ENCODE peak calls at places on chromosomes 11 and 22, in seven cellular contexts. G, T, S, E, O, P and M are unnamed samples.
A peak's percentile ranks its signal among the peaks of the same experiment; 100 is the strongest.

GRCh38 chr22:46338636-46339035 is 3.1 kb downstream of the TRMU start:
- DNase-seq in T (no peak), S (no peak), E (no peak), P (no peak), G (no peak), O (no peak), M (no peak)

GRCh38 chr11:11220786-11221185 is 132.3 kb downstream of the CSNK2A3 start:
- DNase-seq in E (no peak), P (no peak), T (no peak), S (no peak), O (no peak), G (no peak), M (no peak)

GRCh38 chr11:126378763-126379162 is 23.3 kb downstream of the ST3GAL4 start:
- DNase-seq in P (no peak), G (no peak), O (no peak), E (no peak), S (no peak), T (no peak), M (no peak)

GRCh38 chr11:70517996-70518907 is 119.9 kb downstream of the CTTN start:
- DNase-seq in T (no peak), P (no peak), G (peak; percentile 56), E (no peak), S (no peak), O (no peak), M (peak; percentile 53)

GRCh38 chr11:61685611-61685955 is 5.4 kb downstream of the DAGLA start:
- DNase-seq in E (no peak), T (no peak), S (no peak), O (no peak), P (no peak), G (no peak), M (no peak)

GRCh38 chr22:20438678-20439492 is 1.3 kb upstream of the SCARF2 start:
- DNase-seq in S (no peak), T (no peak), G (no peak), O (peak; percentile 17), E (no peak), P (peak; percentile 42), M (no peak)

GRCh38 chr11:16825091-16825490 is 86.6 kb downstream of the C11orf58 start:
- DNase-seq in P (peak; percentile 61), O (no peak), E (no peak), G (no peak), T (no peak), S (no peak), M (no peak)

GRCh38 chr11:33402066-33402465 is 144.9 kb downstream of the HIPK3 start:
- DNase-seq in S (no peak), O (no peak), P (no peak), E (no peak), G (no peak), T (no peak), M (no peak)

GRCh38 chr11:78666675-78667129 is 92.0 kb upstream of the NARS2 start:
- DNase-seq in O (no peak), G (no peak), S (no peak), E (no peak), P (no peak), T (no peak), M (no peak)

GRCh38 chr22:22060200-22061084 is 77.9 kb upstream of the TOP3B start:
- DNase-seq in S (no peak), T (peak; percentile 39), P (peak; percentile 82), O (peak; percentile 44), E (peak; percentile 53), G (peak; percentile 58), M (no peak)

GRCh38 chr11:31656051-31656450 is 146.5 kb downstream of the ELP4 start:
- DNase-seq in S (no peak), P (no peak), O (peak; percentile 23), E (no peak), G (peak; percentile 37), T (no peak), M (peak; percentile 16)

GRCh38 chr22:28279888-28280287 is 360.8 kb upstream of the PITPNB start:
- DNase-seq in P (no peak), S (no peak), T (no peak), O (no peak), E (no peak), G (no peak), M (no peak)

GRCh38 chr22:35622132-35622913 is 5.2 kb upstream of the MB start:
- DNase-seq in T (no peak), O (peak; percentile 75), P (peak; percentile 66), E (no peak), S (no peak), G (peak; percentile 92), M (no peak)

GRCh38 chr11:123430736-123431356 is 777 bp downstream of the GRAMD1B start:
- DNase-seq in O (peak; percentile 72), S (peak; percentile 55), E (peak; percentile 41), G (peak; percentile 72), T (peak; percentile 29), P (peak; percentile 70), M (no peak)

GRCh38 chr11:71423181-71423790 is 24.9 kb downstream of the DHCR7 start:
- DNase-seq in O (no peak), E (no peak), G (peak; percentile 46), S (no peak), P (no peak), T (no peak), M (no peak)

GRCh38 chr22:39839198-39839597 is 54.4 kb downstream of the ENTHD1 start:
- DNase-seq in P (no peak), G (no peak), O (no peak), S (no peak), E (no peak), T (no peak), M (no peak)

GRCh38 chr22:44486538-44486937 is 11.5 kb downstream of the RTL6 start:
- DNase-seq in T (no peak), G (no peak), O (peak; percentile 32), S (no peak), P (no peak), E (no peak), M (no peak)

GRCh38 chr11:66219846-66220565 is 48.4 kb upstream of the RAB1B start:
- DNase-seq in S (no peak), E (no peak), P (no peak), T (no peak), G (no peak), O (no peak), M (no peak)

GRCh38 chr22:39183991-39184585 is 31.6 kb upstream of the CBX7 start:
- DNase-seq in G (peak; percentile 3), E (no peak), S (no peak), P (no peak), O (peak; percentile 29), T (no peak), M (no peak)

GRCh38 chr11:100719362-100719761 is 32.3 kb downstream of the ARHGAP42 start:
- DNase-seq in E (no peak), O (peak; percentile 49), T (no peak), S (no peak), G (peak; percentile 55), P (peak; percentile 57), M (peak; percentile 16)

GRCh38 chr11:10897150-10897549 is 39.3 kb upstream of the ZBED5 start:
- DNase-seq in O (no peak), P (no peak), G (no peak), S (no peak), T (no peak), E (no peak), M (no peak)

GRCh38 chr11:76648061-76648460 is 22.5 kb downstream of the LRRC32 start:
- DNase-seq in E (no peak), P (no peak), G (no peak), O (no peak), S (no peak), T (no peak), M (no peak)

GRCh38 chr11:17778956-17779860 is 44.6 kb downstream of the KCNC1 start:
- DNase-seq in E (no peak), T (no peak), P (no peak), G (no peak), O (no peak), S (no peak), M (no peak)

GRCh38 chr22:49728566-49729271 is 99.0 kb downstream of the BRD1 start:
- DNase-seq in T (no peak), O (no peak), G (no peak), S (no peak), E (no peak), P (no peak), M (no peak)
- H3K27ac ChIP-seq in T (no peak overlapping the region), O (no peak overlapping the region), G (no peak overlapping the region), S (no peak overlapping the region), E (no peak overlapping the region), P (no peak overlapping the region), M (no peak overlapping the region)

DNA sequence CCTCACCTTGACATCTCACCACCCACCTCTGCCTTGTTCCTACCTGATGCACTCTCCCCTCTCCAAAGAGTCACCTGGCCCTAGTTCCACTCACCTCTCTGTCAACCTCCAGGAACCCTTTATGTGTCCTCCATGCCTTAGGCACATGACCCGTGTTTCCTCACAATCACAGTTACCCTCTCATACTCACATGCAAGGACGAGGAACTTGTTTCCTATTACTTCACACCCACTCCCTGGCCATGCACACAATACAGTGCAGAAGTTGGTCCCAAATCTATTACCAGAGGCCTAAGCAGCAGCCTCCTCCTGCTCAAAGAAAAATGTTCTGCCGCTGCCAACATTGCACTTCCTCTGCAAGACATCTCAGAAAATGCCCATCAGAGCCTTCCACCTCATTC is 63.7 kb downstream of the KCNJ1 start:
- DNase-seq in G (no peak), S (no peak), O (no peak), E (no peak), P (no peak), T (no peak), M (no peak)
- H3K27ac ChIP-seq in G (no peak overlapping the region), S (no peak overlapping the region), O (no peak overlapping the region), E (no peak overlapping the region), P (no peak overlapping the region), T (no peak overlapping the region), M (no peak overlapping the region)

DNA sequence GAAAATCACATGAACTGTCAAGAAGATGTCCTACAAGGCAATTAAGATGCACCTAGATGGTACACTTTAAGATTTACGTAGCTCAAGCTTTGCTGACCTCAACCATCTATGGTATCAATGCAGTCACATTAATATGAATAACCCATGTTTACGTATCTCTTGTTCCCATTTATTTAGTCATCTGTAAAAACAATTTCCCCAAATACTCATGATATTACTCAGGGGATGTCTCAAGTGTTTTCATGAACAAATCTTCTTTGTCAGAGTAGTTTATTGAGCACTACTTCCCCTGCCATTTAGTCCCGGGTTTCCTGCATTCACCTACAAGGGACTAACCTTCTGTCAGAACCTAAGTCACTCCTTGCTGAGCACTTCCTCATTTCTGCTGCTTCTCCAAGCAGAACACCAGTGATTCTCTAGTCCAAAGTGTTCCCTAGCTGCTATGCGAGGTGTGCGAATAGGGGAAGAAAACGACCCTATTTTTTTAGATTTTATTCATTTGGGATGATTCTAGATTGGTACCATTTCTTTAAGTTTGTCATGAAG is 554.3 kb upstream of the LRRC4C start:
- DNase-seq in O (no peak), S (no peak), T (no peak), P (no peak), G (peak; percentile 15), E (no peak), M (no peak)
- H3K27ac ChIP-seq in O (no peak overlapping the region), S (no peak overlapping the region), T (no peak overlapping the region), P (no peak overlapping the region), G (no peak overlapping the region), E (no peak overlapping the region), M (no peak overlapping the region)

GRCh38 chr11:315051-315481 is 1.2 kb downstream of the IFITM1 start:
- DNase-seq in G (no peak), O (no peak), E (no peak), P (no peak), S (no peak), T (no peak), M (no peak)
- H3K27ac ChIP-seq in G (no peak overlapping the region), O (no peak overlapping the region), E (peak overlapping the region; percentile 90), P (no peak overlapping the region), S (peak overlapping the region; percentile 95), T (peak overlapping the region; percentile 88), M (no peak overlapping the region)

GRCh38 chr22:41290262-41291221 is 4.6 kb upstream of the RANGAP1 start:
- DNase-seq in P (peak; percentile 52), E (peak; percentile 18), O (peak; percentile 44), S (no peak), G (peak; percentile 81), T (no peak), M (no peak)
- H3K27ac ChIP-seq in P (peak overlapping the region; percentile 87), E (peak overlapping the region; percentile 60), O (peak overlapping the region; percentile 58), S (no peak overlapping the region), G (peak overlapping the region; percentile 69), T (no peak overlapping the region), M (peak overlapping the region; percentile 99)